ENCODE peak calls at places on chromosomes 7 and 10, in seven cellular contexts. Y is suprapubic skin, M is sigmoid colon, Q is spleen, P is transverse colon, W is upper lobe of left lung, L is HCT116. T is an unnamed sample.

GRCh38 chr10:17872191-17873091 is 63.3 kb downstream of the MRC1 start:
- DNase-seq in Y (no peak), M (no peak), Q (no peak), P (peak; percentile 16), W (no peak), L (peak; percentile 23), T (no peak)

GRCh38 chr10:60914676-60915075 is 29.3 kb downstream of the RHOBTB1 start:
- DNase-seq in Y (peak; percentile 64), M (peak; percentile 91), Q (no peak), P (peak; percentile 44), W (no peak), L (no peak), T (no peak)

GRCh38 chr10:60426425-60426824 is 36.8 kb upstream of the ANK3 start:
- DNase-seq in Y (no peak), M (no peak), Q (no peak), P (no peak), W (no peak), L (no peak), T (no peak)

GRCh38 chr10:3126741-3127342 is 45.7 kb downstream of the PITRM1 start:
- DNase-seq in Y (no peak), M (peak; percentile 64), Q (no peak), P (peak; percentile 60), W (peak; percentile 42), L (no peak), T (no peak)

GRCh38 chr10:125002423-125003145 is 60.7 kb downstream of the ZRANB1 start:
- DNase-seq in Y (peak; percentile 53), M (peak; percentile 61), Q (peak; percentile 69), P (no peak), W (peak; percentile 14), L (no peak), T (no peak)

GRCh38 chr7:66150471-66150870 is 35.8 kb downstream of the CRCP start:
- DNase-seq in Y (no peak), M (peak; percentile 80), Q (no peak), P (peak; percentile 20), W (peak; percentile 40), L (no peak), T (no peak)

GRCh38 chr10:96670786-96671185 is 49.5 kb downstream of the PIK3AP1 start:
- DNase-seq in Y (no peak), M (no peak), Q (no peak), P (no peak), W (no peak), L (no peak), T (no peak)

GRCh38 chr7:141348728-141349127 is 202.5 kb upstream of the AGK start:
- DNase-seq in Y (no peak), M (no peak), Q (no peak), P (no peak), W (no peak), L (no peak), T (no peak)

GRCh38 chr10:70617798-70618568 is 15.4 kb upstream of the PRF1 start:
- DNase-seq in Y (no peak), M (no peak), Q (no peak), P (no peak), W (no peak), L (no peak), T (no peak)

GRCh38 chr10:5523796-5524574 is 776 bp upstream of the CALML3 start:
- DNase-seq in Y (peak; percentile 34), M (peak; percentile 57), Q (peak; percentile 46), P (peak; percentile 5), W (no peak), L (no peak), T (no peak)

GRCh38 chr10:110992011-110992800 is 72.8 kb downstream of the SHOC2 start:
- DNase-seq in Y (no peak), M (no peak), Q (no peak), P (no peak), W (no peak), L (no peak), T (no peak)

GRCh38 chr7:99359465-99360154 is 14.9 kb upstream of the ARPC1B start:
- DNase-seq in Y (no peak), M (peak; percentile 64), Q (no peak), P (no peak), W (no peak), L (no peak), T (no peak)

GRCh38 chr10:78188459-78188858 is 154.8 kb downstream of the RPS24 start:
- DNase-seq in Y (no peak), M (no peak), Q (peak; percentile 22), P (no peak), W (no peak), L (no peak), T (no peak)

GRCh38 chr7:77696643-77697534 is 630 bp downstream of the RSBN1L start:
- DNase-seq in Y (peak; percentile 81), M (peak; percentile 80), Q (peak; percentile 93), P (peak; percentile 59), W (peak; percentile 48), L (no peak), T (no peak)

GRCh38 chr10:70368774-70369482 is 13.5 kb downstream of the LRRC20 start:
- DNase-seq in Y (no peak), M (no peak), Q (peak; percentile 28), P (no peak), W (no peak), L (no peak), T (no peak)

GRCh38 chr7:16668049-16668858 is 22.3 kb downstream of the BZW2 start:
- DNase-seq in Y (peak; percentile 82), M (peak; percentile 86), Q (no peak), P (peak; percentile 44), W (peak; percentile 92), L (peak; percentile 91), T (peak; percentile 98)

GRCh38 chr7:136914016-136914415 is 45.6 kb downstream of the CHRM2 start:
- DNase-seq in Y (no peak), M (no peak), Q (no peak), P (no peak), W (no peak), L (no peak), T (no peak)

GRCh38 chr7:2637505-2638223 is 5.9 kb downstream of the TTYH3 start:
- DNase-seq in Y (no peak), M (peak; percentile 89), Q (peak; percentile 94), P (peak; percentile 67), W (peak; percentile 73), L (no peak), T (no peak)

GRCh38 chr10:102420810-102421644 is at the start of gene FBXL15:
- DNase-seq in Y (peak; percentile 99), M (peak; percentile 99), Q (peak; percentile 98), P (peak; percentile 98), W (peak; percentile 98), L (peak; percentile 99), T (no peak)

GRCh38 chr10:102420443-102420809 is 210 bp upstream of the FBXL15 start:
- DNase-seq in Y (no peak), M (no peak), Q (no peak), P (peak; percentile 92), W (no peak), L (no peak), T (no peak)

GRCh38 chr10:102423372-102423968 is 2.8 kb downstream of the FBXL15 start:
- DNase-seq in Y (no peak), M (no peak), Q (no peak), P (no peak), W (no peak), L (no peak), T (no peak)

GRCh38 chr10:102422586-102423129 is 2.0 kb downstream of the FBXL15 start:
- DNase-seq in Y (peak; percentile 83), M (peak; percentile 91), Q (peak; percentile 96), P (peak; percentile 90), W (peak; percentile 92), L (peak; percentile 86), T (no peak)

DNA sequence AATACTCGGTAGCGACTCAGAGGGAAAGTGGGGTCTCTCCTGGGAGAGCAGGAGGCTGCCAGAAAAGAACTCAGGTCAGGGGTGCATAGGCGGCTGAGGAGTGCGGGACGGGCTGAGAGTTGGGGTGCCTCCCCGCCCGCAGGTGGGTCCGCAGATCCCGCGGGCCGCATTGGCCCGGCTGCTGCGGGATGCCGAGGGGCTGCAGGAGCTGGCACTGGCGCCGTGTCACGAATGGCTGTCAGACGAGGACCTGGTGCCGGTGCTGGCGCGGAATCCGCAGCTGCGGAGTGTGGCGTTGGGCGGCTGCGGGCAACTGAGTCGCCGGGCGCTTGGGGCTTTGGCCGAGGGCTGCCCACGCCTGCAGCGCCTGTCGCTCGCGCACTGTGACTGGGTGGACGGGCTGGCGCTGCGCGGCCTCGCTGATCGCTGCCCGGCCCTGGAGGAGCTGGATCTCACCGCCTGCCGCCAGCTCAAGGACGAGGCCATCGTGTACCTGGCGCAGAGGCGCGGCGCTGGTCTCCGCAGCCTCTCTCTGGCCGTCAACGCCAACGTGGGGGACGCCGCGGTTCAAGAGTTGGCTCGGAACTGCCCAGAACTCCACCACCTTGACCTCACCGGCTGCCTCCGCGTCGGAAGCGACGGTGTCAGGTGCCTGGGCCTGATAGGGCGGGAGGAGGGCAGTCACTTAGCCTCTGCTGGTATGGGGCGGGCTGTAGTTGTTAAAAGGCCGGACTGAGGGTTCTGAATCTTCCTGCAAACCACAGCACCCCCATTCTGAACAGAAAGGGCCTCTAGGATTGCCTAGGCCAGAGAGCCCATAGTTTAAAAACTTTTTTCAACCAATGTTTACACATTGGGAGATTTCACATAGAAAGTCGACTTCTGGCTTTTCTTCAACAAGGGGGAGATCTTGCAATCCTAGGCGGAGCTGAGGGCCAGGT is 1.3 kb downstream of the FBXL15 start:
- DNase-seq in Y (no peak), M (peak; percentile 73), Q (peak; percentile 88), P (peak; percentile 66), W (peak; percentile 78), L (no peak), T (no peak)
- TF ChIP-seq POLR2AphosphoS5 in Y (no peak), M (no peak), Q (peak; percentile 56), P (no peak), W (no peak), L (no peak), T (no peak)

GRCh38 chr7:88391247-88391646 is 84.6 kb upstream of the STEAP4 start:
- DNase-seq in Y (no peak), M (no peak), Q (no peak), P (no peak), W (no peak), L (no peak), T (no peak)
- TF ChIP-seq POLR2AphosphoS5 in Y (no peak), M (no peak), Q (no peak), P (no peak), W (no peak), L (no peak), T (no peak)

GRCh38 chr7:20795881-20796280 is 9.2 kb upstream of the SP8 start:
- DNase-seq in Y (no peak), M (no peak), Q (no peak), P (no peak), W (no peak), L (no peak), T (no peak)

GRCh38 chr7:20794676-20795075 is 8.0 kb upstream of the SP8 start:
- DNase-seq in Y (no peak), M (no peak), Q (no peak), P (no peak), W (no peak), L (no peak), T (no peak)

GRCh38 chr7:20795361-20795760 is 8.7 kb upstream of the SP8 start:
- DNase-seq in Y (no peak), M (no peak), Q (no peak), P (no peak), W (no peak), L (no peak), T (no peak)

GRCh38 chr7:20793258-20793657 is 6.6 kb upstream of the SP8 start:
- DNase-seq in Y (no peak), M (no peak), Q (no peak), P (no peak), W (no peak), L (no peak), T (no peak)

GRCh38 chr7:20793686-20794394 is 7.2 kb upstream of the SP8 start:
- DNase-seq in Y (no peak), M (no peak), Q (no peak), P (no peak), W (no peak), L (no peak), T (no peak)
- TF ChIP-seq POLR2AphosphoS5 in Y (no peak), M (no peak), Q (no peak), P (no peak), W (no peak), L (no peak), T (no peak)

GRCh38 chr7:75994388-75995051 is at the start of gene TMEM120A:
- DNase-seq in Y (peak; percentile 97), M (peak; percentile 99), Q (peak; percentile 97), P (peak; percentile 98), W (peak; percentile 96), L (peak; percentile 54), T (no peak)
- TF ChIP-seq POLR2AphosphoS5 in Y (no peak), M (peak; percentile 96), Q (peak; percentile 89), P (peak; percentile 90), W (peak; percentile 83), L (peak; percentile 80), T (peak; percentile 58)